ENCODE peak calls at places on chromosomes 7 and 10, in six cellular contexts. One of them, this sample, is unnamed.

GRCh38 chr10:60649485-60650271 is 128.6 kb upstream of the CDK1 start:
- DNase-seq in A549: no peak
- DNase-seq in heart left ventricle: no peak
- DNase-seq in psoas muscle: no peak
- DNase-seq in uterus: no peak
- DNase-seq in Calu3: no peak
- DNase-seq in this sample: no peak

GRCh38 chr10:46077141-46077554 is 31.1 kb upstream of the MSMB start:
- DNase-seq in heart left ventricle: no peak
- DNase-seq in psoas muscle: no peak
- DNase-seq in A549: no peak
- DNase-seq in Calu3: no peak
- DNase-seq in uterus: no peak
- DNase-seq in this sample: no peak

GRCh38 chr10:44400553-44400952 is 15.7 kb upstream of the CXCL12 start:
- DNase-seq in A549: no peak
- DNase-seq in psoas muscle: no peak
- DNase-seq in uterus: no peak
- DNase-seq in Calu3: no peak
- DNase-seq in heart left ventricle: no peak
- DNase-seq in this sample: no peak

GRCh38 chr10:118818621-118819221 is 64.0 kb upstream of the CACUL1 start:
- DNase-seq in psoas muscle: peak
- DNase-seq in uterus: no peak
- DNase-seq in A549: no peak
- DNase-seq in heart left ventricle: no peak
- DNase-seq in Calu3: no peak
- DNase-seq in this sample: no peak

GRCh38 chr7:143882020-143882610 is 19.9 kb downstream of the TCAF1 start:
- DNase-seq in psoas muscle: peak
- DNase-seq in uterus: peak
- DNase-seq in Calu3: no peak
- DNase-seq in A549: no peak
- DNase-seq in heart left ventricle: peak
- DNase-seq in this sample: peak

GRCh38 chr7:37452346-37452745 is 3.7 kb upstream of the ELMO1 start:
- DNase-seq in Calu3: no peak
- DNase-seq in A549: no peak
- DNase-seq in uterus: no peak
- DNase-seq in psoas muscle: no peak
- DNase-seq in heart left ventricle: no peak
- DNase-seq in this sample: no peak

GRCh38 chr7:149005427-149006344 is 22.6 kb downstream of the PDIA4 start:
- DNase-seq in A549: peak
- DNase-seq in heart left ventricle: peak
- DNase-seq in psoas muscle: peak
- DNase-seq in uterus: peak
- DNase-seq in Calu3: peak
- DNase-seq in this sample: peak

GRCh38 chr7:33744293-33744692 is 161.0 kb upstream of the BMPER start:
- DNase-seq in heart left ventricle: no peak
- DNase-seq in psoas muscle: no peak
- DNase-seq in uterus: no peak
- DNase-seq in A549: peak
- DNase-seq in Calu3: no peak
- DNase-seq in this sample: no peak

GRCh38 chr10:103759100-103759781 is 96.1 kb downstream of the SH3PXD2A start:
- DNase-seq in uterus: peak
- DNase-seq in Calu3: no peak
- DNase-seq in A549: peak
- DNase-seq in heart left ventricle: no peak
- DNase-seq in psoas muscle: peak
- DNase-seq in this sample: no peak

GRCh38 chr10:43653746-43654145 is 5.1 kb upstream of the ZNF32 start:
- DNase-seq in heart left ventricle: no peak
- DNase-seq in uterus: no peak
- DNase-seq in Calu3: no peak
- DNase-seq in psoas muscle: no peak
- DNase-seq in A549: no peak
- DNase-seq in this sample: no peak

GRCh38 chr10:59536151-59536550 is 173.5 kb downstream of the SLC16A9 start:
- DNase-seq in uterus: peak
- DNase-seq in A549: no peak
- DNase-seq in heart left ventricle: no peak
- DNase-seq in Calu3: no peak
- DNase-seq in psoas muscle: no peak
- DNase-seq in this sample: no peak

GRCh38 chr10:80290474-80291220 is 1.2 kb upstream of the MAT1A start:
- DNase-seq in Calu3: no peak
- DNase-seq in psoas muscle: no peak
- DNase-seq in uterus: no peak
- DNase-seq in A549: no peak
- DNase-seq in heart left ventricle: no peak
- DNase-seq in this sample: no peak

GRCh38 chr7:84283798-84284197 is 89.2 kb upstream of the SEMA3A start:
- DNase-seq in psoas muscle: no peak
- DNase-seq in heart left ventricle: no peak
- DNase-seq in A549: no peak
- DNase-seq in uterus: no peak
- DNase-seq in Calu3: no peak
- DNase-seq in this sample: no peak

GRCh38 chr7:44196450-44196872 is 4.3 kb upstream of the YKT6 start:
- DNase-seq in uterus: no peak
- DNase-seq in heart left ventricle: no peak
- DNase-seq in psoas muscle: no peak
- DNase-seq in A549: peak
- DNase-seq in Calu3: peak
- DNase-seq in this sample: no peak

GRCh38 chr10:64732372-64732715 is 1211.1 kb downstream of the REEP3 start:
- DNase-seq in psoas muscle: no peak
- DNase-seq in A549: no peak
- DNase-seq in uterus: no peak
- DNase-seq in Calu3: no peak
- DNase-seq in heart left ventricle: no peak
- DNase-seq in this sample: no peak

GRCh38 chr10:97434557-97434956 is 8.6 kb downstream of the PGAM1 start:
- DNase-seq in psoas muscle: no peak
- DNase-seq in heart left ventricle: no peak
- DNase-seq in A549: no peak
- DNase-seq in Calu3: no peak
- DNase-seq in uterus: no peak
- DNase-seq in this sample: no peak

GRCh38 chr7:104207731-104208420 is at the start of gene ORC5:
- DNase-seq in psoas muscle: peak
- DNase-seq in uterus: peak
- DNase-seq in A549: peak
- DNase-seq in heart left ventricle: peak
- DNase-seq in Calu3: peak
- DNase-seq in this sample: peak

GRCh38 chr7:97021443-97022261 is 3.0 kb downstream of the DLX5 start:
- DNase-seq in Calu3: no peak
- DNase-seq in heart left ventricle: no peak
- DNase-seq in uterus: no peak
- DNase-seq in psoas muscle: no peak
- DNase-seq in A549: no peak
- DNase-seq in this sample: no peak

GRCh38 chr10:3136763-3137611 is 35.6 kb downstream of the PITRM1 start:
- DNase-seq in uterus: peak
- DNase-seq in A549: no peak
- DNase-seq in psoas muscle: peak
- DNase-seq in Calu3: no peak
- DNase-seq in heart left ventricle: peak
- DNase-seq in this sample: no peak

GRCh38 chr10:17576768-17577167 is 40.4 kb downstream of the HACD1 start:
- DNase-seq in uterus: no peak
- DNase-seq in psoas muscle: no peak
- DNase-seq in heart left ventricle: no peak
- DNase-seq in Calu3: no peak
- DNase-seq in A549: no peak
- DNase-seq in this sample: no peak

GRCh38 chr10:64635906-64636305 is 1114.7 kb downstream of the REEP3 start:
- DNase-seq in A549: no peak
- DNase-seq in psoas muscle: no peak
- DNase-seq in heart left ventricle: no peak
- DNase-seq in uterus: no peak
- DNase-seq in Calu3: no peak
- DNase-seq in this sample: no peak

GRCh38 chr10:45379891-45380540 is 6.0 kb downstream of the ALOX5 start:
- DNase-seq in heart left ventricle: no peak
- DNase-seq in psoas muscle: no peak
- DNase-seq in Calu3: no peak
- DNase-seq in uterus: no peak
- DNase-seq in A549: no peak
- DNase-seq in this sample: no peak

GRCh38 chr7:55657654-55658053 is 85.4 kb upstream of the VOPP1 start:
- DNase-seq in A549: no peak
- DNase-seq in uterus: no peak
- DNase-seq in heart left ventricle: no peak
- DNase-seq in psoas muscle: no peak
- DNase-seq in Calu3: no peak
- DNase-seq in this sample: no peak

GRCh38 chr7:108659867-108660266 is 90.2 kb downstream of the DNAJB9 start:
- DNase-seq in Calu3: no peak
- DNase-seq in psoas muscle: no peak
- DNase-seq in A549: no peak
- DNase-seq in heart left ventricle: no peak
- DNase-seq in uterus: no peak
- DNase-seq in this sample: no peak

GRCh38 chr7:108662783-108663182 is 93.1 kb downstream of the DNAJB9 start:
- DNase-seq in psoas muscle: no peak
- DNase-seq in uterus: no peak
- DNase-seq in A549: no peak
- DNase-seq in heart left ventricle: no peak
- DNase-seq in Calu3: no peak
- DNase-seq in this sample: no peak

GRCh38 chr7:108660465-108660864 is 90.8 kb downstream of the DNAJB9 start:
- DNase-seq in A549: no peak
- DNase-seq in heart left ventricle: no peak
- DNase-seq in Calu3: peak
- DNase-seq in psoas muscle: no peak
- DNase-seq in uterus: no peak
- DNase-seq in this sample: no peak
- TF ChIP-seq CTCF in A549: peak
- TF ChIP-seq CTCF in heart left ventricle: peak
- TF ChIP-seq CTCF in Calu3: no peak
- TF ChIP-seq CTCF in psoas muscle: no peak
- TF ChIP-seq CTCF in uterus: no peak
- TF ChIP-seq CTCF in this sample: peak

GRCh38 chr7:31487071-31487470 is 26.8 kb upstream of the ITPRID1 start:
- DNase-seq in heart left ventricle: no peak
- DNase-seq in Calu3: no peak
- DNase-seq in A549: no peak
- DNase-seq in uterus: no peak
- DNase-seq in psoas muscle: no peak
- DNase-seq in this sample: no peak

GRCh38 chr7:31493714-31494181 is 20.1 kb upstream of the ITPRID1 start:
- DNase-seq in uterus: no peak
- DNase-seq in Calu3: peak
- DNase-seq in psoas muscle: no peak
- DNase-seq in heart left ventricle: no peak
- DNase-seq in A549: no peak
- DNase-seq in this sample: no peak

GRCh38 chr7:31487476-31487875 is 26.4 kb upstream of the ITPRID1 start:
- DNase-seq in Calu3: no peak
- DNase-seq in A549: no peak
- DNase-seq in psoas muscle: no peak
- DNase-seq in uterus: no peak
- DNase-seq in heart left ventricle: no peak
- DNase-seq in this sample: no peak

GRCh38 chr7:31492086-31492485 is 21.8 kb upstream of the ITPRID1 start:
- DNase-seq in psoas muscle: no peak
- DNase-seq in Calu3: peak
- DNase-seq in A549: no peak
- DNase-seq in uterus: no peak
- DNase-seq in heart left ventricle: no peak
- DNase-seq in this sample: no peak

GRCh38 chr7:31488562-31489203 is 25.2 kb upstream of the ITPRID1 start:
- DNase-seq in Calu3: peak
- DNase-seq in psoas muscle: no peak
- DNase-seq in A549: peak
- DNase-seq in heart left ventricle: no peak
- DNase-seq in uterus: no peak
- DNase-seq in this sample: no peak
- TF ChIP-seq CTCF in Calu3: peak
- TF ChIP-seq CTCF in psoas muscle: peak
- TF ChIP-seq CTCF in A549: peak
- TF ChIP-seq CTCF in heart left ventricle: peak
- TF ChIP-seq CTCF in uterus: no peak
- TF ChIP-seq CTCF in this sample: peak

DNA sequence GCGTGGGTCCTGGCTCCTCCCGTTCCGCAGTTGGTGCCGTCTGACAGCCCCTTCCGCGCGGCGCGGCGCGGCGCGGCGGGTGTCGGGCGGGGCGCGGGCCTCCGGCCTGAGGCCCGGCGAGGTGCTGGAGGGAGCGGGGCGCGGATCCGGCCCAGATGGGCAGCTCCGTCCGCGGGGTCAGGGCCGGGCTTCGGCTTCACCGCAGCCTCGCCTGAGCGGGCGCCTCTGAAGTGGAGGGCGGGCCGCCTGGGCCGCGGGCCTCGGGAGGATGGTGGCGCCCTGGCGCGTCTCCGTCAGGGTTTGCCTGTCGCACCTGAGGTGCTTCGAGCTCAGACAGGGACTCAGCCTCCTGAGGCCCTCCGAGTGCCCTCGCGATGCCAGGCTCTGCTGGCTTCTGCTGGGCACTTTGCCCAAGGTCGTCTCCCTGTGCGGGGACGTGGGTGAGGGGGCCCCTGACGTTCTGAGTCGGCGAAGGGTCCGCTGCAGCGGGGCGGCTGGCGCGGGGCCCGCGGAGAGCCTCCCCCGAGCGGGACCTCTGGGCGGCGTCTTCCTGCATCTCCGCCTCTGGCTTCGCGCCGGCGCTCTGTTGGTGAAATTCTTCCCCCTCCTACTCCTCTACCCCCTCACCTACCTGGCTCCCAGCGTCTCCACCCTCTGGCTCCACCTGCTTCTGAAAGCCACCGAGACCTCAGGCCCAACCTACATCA is 471 bp downstream of the ADCK2 start:
- DNase-seq in psoas muscle: peak
- DNase-seq in Calu3: peak
- DNase-seq in uterus: peak
- DNase-seq in A549: peak
- DNase-seq in heart left ventricle: peak
- DNase-seq in this sample: peak
- TF ChIP-seq CTCF in psoas muscle: no peak
- TF ChIP-seq CTCF in Calu3: no peak
- TF ChIP-seq CTCF in uterus: no peak
- TF ChIP-seq CTCF in A549: no peak
- TF ChIP-seq CTCF in heart left ventricle: peak
- TF ChIP-seq CTCF in this sample: no peak

GRCh38 chr7:102974366-102975236 is 61.8 kb downstream of the LRRC17 start:
- DNase-seq in psoas muscle: no peak
- DNase-seq in A549: no peak
- DNase-seq in Calu3: no peak
- DNase-seq in heart left ventricle: no peak
- DNase-seq in uterus: no peak
- DNase-seq in this sample: no peak
- TF ChIP-seq CTCF in psoas muscle: no peak
- TF ChIP-seq CTCF in A549: no peak
- TF ChIP-seq CTCF in Calu3: no peak
- TF ChIP-seq CTCF in heart left ventricle: no peak
- TF ChIP-seq CTCF in uterus: no peak
- TF ChIP-seq CTCF in this sample: no peak

This sample was measured in mesothelial cell of epicardium.